ENCODE peak calls at places on chromosomes 12 and 14, in four cellular contexts. W, E, J and T are unnamed samples.

GRCh38 chr12:57011438-57012424 is 4.6 kb downstream of the TAC3 start:
- DNase-seq in W (no peak), E (no peak), J (no peak), T (no peak)

GRCh38 chr12:3004655-3005565 is 45.7 kb downstream of the TEAD4 start:
- DNase-seq in W (no peak), E (no peak), J (no peak), T (no peak)

GRCh38 chr14:78170203-78170602 is at the start of gene NRXN3:
- DNase-seq in W (no peak), E (no peak), J (peak; percentile 10), T (peak; percentile 82)

GRCh38 chr12:50589650-50590435 is 85.1 kb downstream of the DIP2B start:
- DNase-seq in W (no peak), E (no peak), J (peak; percentile 97), T (no peak)

GRCh38 chr14:83992857-83993256 is 1537.1 kb upstream of the FLRT2 start:
- DNase-seq in W (no peak), E (no peak), J (peak; percentile 42), T (no peak)

GRCh38 chr12:6533653-6534157 is 612 bp upstream of the GAPDH start:
- DNase-seq in W (peak; percentile 83), E (peak; percentile 91), J (peak; percentile 82), T (peak; percentile 91)

GRCh38 chr12:58916891-58917570 is 3.3 kb downstream of the LRIG3 start:
- DNase-seq in W (no peak), E (no peak), J (peak; percentile 74), T (no peak)

GRCh38 chr12:101695698-101696097 is 1.7 kb upstream of the CHPT1 start:
- DNase-seq in W (no peak), E (no peak), J (peak; percentile 53), T (no peak)

GRCh38 chr12:45745861-45746277 is 16.4 kb downstream of the ARID2 start:
- DNase-seq in W (no peak), E (no peak), J (peak; percentile 12), T (no peak)

GRCh38 chr12:131194166-131194565 is 240.5 kb downstream of the ADGRD1 start:
- DNase-seq in W (peak; percentile 16), E (no peak), J (no peak), T (no peak)

GRCh38 chr12:91922674-91923073 is 223.0 kb downstream of the BTG1 start:
- DNase-seq in W (no peak), E (no peak), J (no peak), T (no peak)

GRCh38 chr14:23093993-23094665 is 807 bp downstream of the ACIN1 start:
- DNase-seq in W (no peak), E (no peak), J (no peak), T (no peak)

GRCh38 chr12:27914956-27915355 is 57.6 kb downstream of the PTHLH start:
- DNase-seq in W (no peak), E (no peak), J (no peak), T (no peak)

GRCh38 chr14:85566603-85567002 is 36.7 kb downstream of the FLRT2 start:
- DNase-seq in W (no peak), E (no peak), J (peak; percentile 83), T (no peak)